ENCODE peak calls at places on chromosomes 3 and 15, in seven cellular contexts. One of them, this sample, is unnamed.

GRCh38 chr15:87477759-87478687 is 778.5 kb downstream of the NTRK3 start:
- DNase-seq in substantia nigra: no peak
- DNase-seq in stimulated activated CD8-positive, alpha-beta memory T cell treated with anti-CD3 and anti-CD28 coated beads, Interleukin-15, amount 100 ng/mL, for 24 hours: no peak
- DNase-seq in hippocampal formation: no peak
- DNase-seq in ecto neural progenitor cell: no peak
- DNase-seq in CD8-positive, alpha-beta memory T cell: no peak
- DNase-seq in iPS DF 19.7: no peak
- DNase-seq in this sample: peak; percentile 87

GRCh38 chr3:32334675-32335074 is 57.0 kb upstream of the CMTM7 start:
- DNase-seq in CD8-positive, alpha-beta memory T cell: peak; percentile 54
- DNase-seq in ecto neural progenitor cell: no peak
- DNase-seq in hippocampal formation: no peak
- DNase-seq in iPS DF 19.7: no peak
- DNase-seq in substantia nigra: no peak
- DNase-seq in stimulated activated CD8-positive, alpha-beta memory T cell treated with anti-CD3 and anti-CD28 coated beads, Interleukin-15, amount 100 ng/mL, for 24 hours: no peak
- DNase-seq in this sample: no peak

GRCh38 chr3:72185549-72186484 is 400.9 kb upstream of the PROK2 start:
- DNase-seq in stimulated activated CD8-positive, alpha-beta memory T cell treated with anti-CD3 and anti-CD28 coated beads, Interleukin-15, amount 100 ng/mL, for 24 hours: no peak
- DNase-seq in ecto neural progenitor cell: no peak
- DNase-seq in iPS DF 19.7: no peak
- DNase-seq in hippocampal formation: no peak
- DNase-seq in CD8-positive, alpha-beta memory T cell: no peak
- DNase-seq in substantia nigra: no peak
- DNase-seq in this sample: peak; percentile 88

GRCh38 chr3:156586905-156587766 is 32.2 kb upstream of the SSR3 start:
- DNase-seq in stimulated activated CD8-positive, alpha-beta memory T cell treated with anti-CD3 and anti-CD28 coated beads, Interleukin-15, amount 100 ng/mL, for 24 hours: no peak
- DNase-seq in CD8-positive, alpha-beta memory T cell: no peak
- DNase-seq in ecto neural progenitor cell: no peak
- DNase-seq in iPS DF 19.7: no peak
- DNase-seq in substantia nigra: no peak
- DNase-seq in hippocampal formation: no peak
- DNase-seq in this sample: no peak

GRCh38 chr3:41674449-41674848 is 287.5 kb downstream of the ULK4 start:
- DNase-seq in ecto neural progenitor cell: no peak
- DNase-seq in stimulated activated CD8-positive, alpha-beta memory T cell treated with anti-CD3 and anti-CD28 coated beads, Interleukin-15, amount 100 ng/mL, for 24 hours: no peak
- DNase-seq in CD8-positive, alpha-beta memory T cell: no peak
- DNase-seq in hippocampal formation: no peak
- DNase-seq in substantia nigra: no peak
- DNase-seq in iPS DF 19.7: no peak
- DNase-seq in this sample: no peak

GRCh38 chr15:75029378-75030022 is 6.1 kb downstream of the PPCDC start:
- DNase-seq in substantia nigra: peak; percentile 91
- DNase-seq in stimulated activated CD8-positive, alpha-beta memory T cell treated with anti-CD3 and anti-CD28 coated beads, Interleukin-15, amount 100 ng/mL, for 24 hours: peak; percentile 80
- DNase-seq in ecto neural progenitor cell: peak; percentile 93
- DNase-seq in hippocampal formation: peak; percentile 84
- DNase-seq in CD8-positive, alpha-beta memory T cell: peak; percentile 89
- DNase-seq in iPS DF 19.7: no peak
- DNase-seq in this sample: peak; percentile 40

GRCh38 chr15:83850846-83851245 is 196.9 kb downstream of the ADAMTSL3 start:
- DNase-seq in ecto neural progenitor cell: no peak
- DNase-seq in substantia nigra: no peak
- DNase-seq in iPS DF 19.7: no peak
- DNase-seq in hippocampal formation: no peak
- DNase-seq in CD8-positive, alpha-beta memory T cell: no peak
- DNase-seq in stimulated activated CD8-positive, alpha-beta memory T cell treated with anti-CD3 and anti-CD28 coated beads, Interleukin-15, amount 100 ng/mL, for 24 hours: no peak
- DNase-seq in this sample: no peak

GRCh38 chr3:180420016-180420415 is 181.9 kb upstream of the TTC14 start:
- DNase-seq in substantia nigra: no peak
- DNase-seq in hippocampal formation: no peak
- DNase-seq in CD8-positive, alpha-beta memory T cell: no peak
- DNase-seq in stimulated activated CD8-positive, alpha-beta memory T cell treated with anti-CD3 and anti-CD28 coated beads, Interleukin-15, amount 100 ng/mL, for 24 hours: no peak
- DNase-seq in iPS DF 19.7: no peak
- DNase-seq in ecto neural progenitor cell: no peak
- DNase-seq in this sample: no peak

GRCh38 chr3:188037116-188037718 is 116.7 kb upstream of the LPP start:
- DNase-seq in substantia nigra: no peak
- DNase-seq in ecto neural progenitor cell: no peak
- DNase-seq in stimulated activated CD8-positive, alpha-beta memory T cell treated with anti-CD3 and anti-CD28 coated beads, Interleukin-15, amount 100 ng/mL, for 24 hours: no peak
- DNase-seq in hippocampal formation: no peak
- DNase-seq in iPS DF 19.7: no peak
- DNase-seq in CD8-positive, alpha-beta memory T cell: no peak
- DNase-seq in this sample: peak; percentile 19

GRCh38 chr3:8366214-8366613 is 135.4 kb upstream of the LMCD1 start:
- DNase-seq in iPS DF 19.7: no peak
- DNase-seq in hippocampal formation: no peak
- DNase-seq in substantia nigra: no peak
- DNase-seq in stimulated activated CD8-positive, alpha-beta memory T cell treated with anti-CD3 and anti-CD28 coated beads, Interleukin-15, amount 100 ng/mL, for 24 hours: no peak
- DNase-seq in CD8-positive, alpha-beta memory T cell: no peak
- DNase-seq in ecto neural progenitor cell: no peak
- DNase-seq in this sample: no peak

GRCh38 chr15:40925863-40926658 is 3.1 kb upstream of the DLL4 start:
- DNase-seq in hippocampal formation: peak; percentile 31
- DNase-seq in substantia nigra: no peak
- DNase-seq in ecto neural progenitor cell: peak; percentile 81
- DNase-seq in CD8-positive, alpha-beta memory T cell: no peak
- DNase-seq in iPS DF 19.7: no peak
- DNase-seq in stimulated activated CD8-positive, alpha-beta memory T cell treated with anti-CD3 and anti-CD28 coated beads, Interleukin-15, amount 100 ng/mL, for 24 hours: no peak
- DNase-seq in this sample: no peak

GRCh38 chr3:129001101-129001816 is at the start of gene EFCC1:
- DNase-seq in substantia nigra: no peak
- DNase-seq in stimulated activated CD8-positive, alpha-beta memory T cell treated with anti-CD3 and anti-CD28 coated beads, Interleukin-15, amount 100 ng/mL, for 24 hours: no peak
- DNase-seq in iPS DF 19.7: no peak
- DNase-seq in ecto neural progenitor cell: peak; percentile 86
- DNase-seq in CD8-positive, alpha-beta memory T cell: no peak
- DNase-seq in hippocampal formation: no peak
- DNase-seq in this sample: no peak

GRCh38 chr3:48716508-48716981 is 476 bp downstream of the IP6K2 start:
- DNase-seq in hippocampal formation: no peak
- DNase-seq in ecto neural progenitor cell: no peak
- DNase-seq in iPS DF 19.7: no peak
- DNase-seq in substantia nigra: peak; percentile 16
- DNase-seq in CD8-positive, alpha-beta memory T cell: peak; percentile 50
- DNase-seq in stimulated activated CD8-positive, alpha-beta memory T cell treated with anti-CD3 and anti-CD28 coated beads, Interleukin-15, amount 100 ng/mL, for 24 hours: no peak
- DNase-seq in this sample: no peak

GRCh38 chr15:92158426-92158825 is 235.3 kb upstream of the ST8SIA2 start:
- DNase-seq in CD8-positive, alpha-beta memory T cell: peak; percentile 55
- DNase-seq in stimulated activated CD8-positive, alpha-beta memory T cell treated with anti-CD3 and anti-CD28 coated beads, Interleukin-15, amount 100 ng/mL, for 24 hours: no peak
- DNase-seq in ecto neural progenitor cell: no peak
- DNase-seq in substantia nigra: no peak
- DNase-seq in hippocampal formation: no peak
- DNase-seq in iPS DF 19.7: peak; percentile 84
- DNase-seq in this sample: peak; percentile 21

GRCh38 chr15:48191574-48192225 is at the start of gene CTXN2:
- DNase-seq in substantia nigra: no peak
- DNase-seq in iPS DF 19.7: no peak
- DNase-seq in ecto neural progenitor cell: no peak
- DNase-seq in stimulated activated CD8-positive, alpha-beta memory T cell treated with anti-CD3 and anti-CD28 coated beads, Interleukin-15, amount 100 ng/mL, for 24 hours: no peak
- DNase-seq in CD8-positive, alpha-beta memory T cell: no peak
- DNase-seq in hippocampal formation: no peak
- DNase-seq in this sample: peak; percentile 11

GRCh38 chr3:13706886-13707285 is 158.0 kb downstream of the FBLN2 start:
- DNase-seq in CD8-positive, alpha-beta memory T cell: peak; percentile 19
- DNase-seq in hippocampal formation: no peak
- DNase-seq in ecto neural progenitor cell: no peak
- DNase-seq in stimulated activated CD8-positive, alpha-beta memory T cell treated with anti-CD3 and anti-CD28 coated beads, Interleukin-15, amount 100 ng/mL, for 24 hours: no peak
- DNase-seq in substantia nigra: no peak
- DNase-seq in iPS DF 19.7: no peak
- DNase-seq in this sample: no peak

This sample was measured in astrocyte.